ENCODE peak calls at places on chromosomes 6 and 20, in seven cellular contexts. One of them, this sample, is unnamed.
A peak's percentile ranks its signal among the peaks of the same experiment; 100 is the strongest.

GRCh38 chr6:148758492-148758891 is 11.7 kb downstream of the UST start:
- DNase-seq in HCT116: no peak
- DNase-seq in SK-N-SH: no peak
- DNase-seq in GM23248: no peak
- DNase-seq in OCI-LY7: peak; percentile 95
- DNase-seq in PC-3: no peak
- DNase-seq in hepatocyte: no peak
- DNase-seq in this sample: no peak

GRCh38 chr6:18503588-18504231 is 116.6 kb downstream of the RNF144B start:
- DNase-seq in HCT116: peak; percentile 61
- DNase-seq in SK-N-SH: peak; percentile 52
- DNase-seq in GM23248: peak; percentile 90
- DNase-seq in OCI-LY7: peak; percentile 89
- DNase-seq in PC-3: peak; percentile 81
- DNase-seq in hepatocyte: peak; percentile 84
- DNase-seq in this sample: peak; percentile 83

GRCh38 chr6:43885399-43886066 is 115.5 kb downstream of the VEGFA start:
- DNase-seq in HCT116: no peak
- DNase-seq in SK-N-SH: no peak
- DNase-seq in GM23248: no peak
- DNase-seq in OCI-LY7: no peak
- DNase-seq in PC-3: no peak
- DNase-seq in hepatocyte: no peak
- DNase-seq in this sample: peak; percentile 42

GRCh38 chr6:39128106-39128505 is 13.1 kb upstream of the SAYSD1 start:
- DNase-seq in HCT116: no peak
- DNase-seq in SK-N-SH: no peak
- DNase-seq in GM23248: peak; percentile 28
- DNase-seq in OCI-LY7: no peak
- DNase-seq in PC-3: no peak
- DNase-seq in hepatocyte: no peak
- DNase-seq in this sample: no peak

GRCh38 chr20:38123021-38123587 is 42.0 kb downstream of the TGM2 start:
- DNase-seq in HCT116: no peak
- DNase-seq in SK-N-SH: no peak
- DNase-seq in GM23248: peak; percentile 73
- DNase-seq in OCI-LY7: no peak
- DNase-seq in PC-3: no peak
- DNase-seq in hepatocyte: peak; percentile 64
- DNase-seq in this sample: peak; percentile 11

GRCh38 chr6:138403324-138403800 is 661 bp upstream of the HEBP2 start:
- DNase-seq in HCT116: no peak
- DNase-seq in SK-N-SH: peak; percentile 65
- DNase-seq in GM23248: peak; percentile 43
- DNase-seq in OCI-LY7: peak; percentile 36
- DNase-seq in PC-3: no peak
- DNase-seq in hepatocyte: peak; percentile 69
- DNase-seq in this sample: peak; percentile 47

GRCh38 chr6:166494757-166495486 is 91.6 kb downstream of the RAMACL start:
- DNase-seq in HCT116: no peak
- DNase-seq in SK-N-SH: no peak
- DNase-seq in GM23248: no peak
- DNase-seq in OCI-LY7: no peak
- DNase-seq in PC-3: no peak
- DNase-seq in hepatocyte: no peak
- DNase-seq in this sample: no peak

GRCh38 chr20:49976542-49976941 is 6.2 kb upstream of the SNAI1 start:
- DNase-seq in HCT116: no peak
- DNase-seq in SK-N-SH: no peak
- DNase-seq in GM23248: peak; percentile 62
- DNase-seq in OCI-LY7: no peak
- DNase-seq in PC-3: peak; percentile 89
- DNase-seq in hepatocyte: no peak
- DNase-seq in this sample: no peak

GRCh38 chr20:52031574-52032303 is 159.8 kb downstream of the ZFP64 start:
- DNase-seq in HCT116: no peak
- DNase-seq in SK-N-SH: no peak
- DNase-seq in GM23248: peak; percentile 49
- DNase-seq in OCI-LY7: no peak
- DNase-seq in PC-3: peak; percentile 37
- DNase-seq in hepatocyte: peak; percentile 68
- DNase-seq in this sample: no peak

DNA sequence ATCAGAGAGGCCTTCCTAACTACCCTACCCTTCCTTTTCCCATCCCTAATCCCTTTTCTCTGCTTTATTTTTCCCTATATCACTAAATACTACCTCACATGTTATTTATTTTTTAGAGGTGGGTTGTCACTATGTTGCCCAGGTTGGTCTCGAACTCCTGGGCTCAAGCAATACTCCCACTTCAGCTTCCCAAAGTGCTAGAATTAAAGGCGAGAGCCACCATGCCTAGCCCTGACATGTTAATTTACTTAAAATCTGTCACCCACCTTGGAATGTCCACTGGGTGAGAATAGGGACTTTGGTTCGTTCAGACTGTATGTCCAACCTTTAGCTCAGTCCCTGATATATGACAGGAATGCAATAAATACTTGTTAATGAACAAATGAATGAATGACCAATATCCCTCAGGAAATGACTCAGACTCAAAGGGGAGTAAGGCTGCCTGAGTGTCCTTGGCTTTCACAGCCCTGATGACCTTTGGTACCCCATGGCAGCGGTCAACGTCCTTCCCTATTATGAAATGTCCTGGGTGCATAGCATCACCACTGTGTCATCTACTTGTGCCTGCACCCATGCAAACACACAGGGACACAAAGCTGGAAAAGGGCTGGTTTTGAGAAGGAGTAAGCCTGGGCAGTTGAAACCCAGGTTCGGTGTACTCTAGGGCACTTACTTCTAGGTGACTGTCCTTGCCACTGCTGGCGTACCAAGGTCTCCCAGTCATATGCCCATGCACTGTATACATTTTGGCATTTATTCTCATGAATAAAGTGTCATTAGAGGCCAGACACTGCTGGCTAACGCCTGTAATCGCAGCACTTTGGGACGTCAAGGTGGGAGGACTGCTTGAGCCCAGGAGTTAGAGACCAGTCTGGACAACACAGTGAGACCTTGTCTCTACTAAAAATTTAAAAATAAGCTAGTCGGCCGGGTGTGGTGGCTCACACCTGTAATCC is 26.5 kb downstream of the BCL2L1 start:
- DNase-seq in HCT116: peak; percentile 84
- DNase-seq in SK-N-SH: no peak
- DNase-seq in GM23248: peak; percentile 76
- DNase-seq in OCI-LY7: no peak
- DNase-seq in PC-3: peak; percentile 95
- DNase-seq in hepatocyte: peak; percentile 80
- DNase-seq in this sample: no peak
- H3K79me2 ChIP-seq in HCT116: peaks cover 100% of the 10 kb centered on the region
- H3K79me2 ChIP-seq in SK-N-SH: peaks cover 97% of the 10 kb centered on the region
- H3K79me2 ChIP-seq in GM23248: peaks cover 89% of the 10 kb centered on the region
- H3K79me2 ChIP-seq in OCI-LY7: peaks cover 79% of the 10 kb centered on the region
- H3K79me2 ChIP-seq in PC-3: peaks cover 95% of the 10 kb centered on the region
- H3K79me2 ChIP-seq in hepatocyte: peaks cover 94% of the 10 kb centered on the region
- H3K79me2 ChIP-seq in this sample: peaks cover 61% of the 10 kb centered on the region

DNA sequence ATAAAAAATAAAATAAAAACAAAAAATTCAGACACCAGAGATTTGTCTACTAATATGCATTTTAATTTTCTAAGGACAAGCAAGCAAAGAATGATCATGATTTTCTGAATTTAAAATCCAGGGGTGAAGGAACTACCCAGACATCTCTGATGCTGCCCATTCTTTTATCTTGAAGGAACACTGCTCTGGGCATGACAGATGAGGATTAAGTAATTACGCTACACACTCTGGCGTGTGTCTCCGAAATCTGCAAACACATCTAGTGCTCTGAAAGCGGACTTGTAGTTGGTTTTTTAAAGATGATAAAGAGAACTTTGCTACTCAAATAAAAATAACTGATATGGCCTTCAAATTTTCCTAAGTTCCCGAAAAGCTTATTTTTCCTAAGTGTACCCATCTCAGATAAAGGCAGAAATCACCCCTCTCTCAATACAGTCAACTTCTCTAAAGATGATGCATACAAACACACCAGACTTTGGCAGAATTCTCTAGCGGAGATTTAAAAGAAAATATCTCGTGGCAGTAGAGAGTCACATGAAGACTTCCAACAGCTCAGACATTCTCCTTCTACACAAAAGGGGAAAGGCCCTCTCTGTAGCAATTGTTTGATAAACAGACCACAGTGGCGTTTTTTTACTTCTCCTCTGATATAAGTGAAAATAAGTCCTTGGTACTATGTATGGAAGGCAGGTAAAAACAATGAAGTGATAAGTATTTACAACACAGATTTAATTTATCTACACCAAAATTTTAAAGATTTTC is 133.8 kb downstream of the BACH2 start:
- DNase-seq in HCT116: no peak
- DNase-seq in SK-N-SH: no peak
- DNase-seq in GM23248: no peak
- DNase-seq in OCI-LY7: no peak
- DNase-seq in PC-3: no peak
- DNase-seq in hepatocyte: no peak
- DNase-seq in this sample: no peak
- H3K27ac ChIP-seq in HCT116: no peak overlapping the region
- H3K27ac ChIP-seq in SK-N-SH: peak overlapping the region; percentile 72
- H3K27ac ChIP-seq in GM23248: no peak overlapping the region
- H3K27ac ChIP-seq in OCI-LY7: no peak overlapping the region
- H3K27ac ChIP-seq in PC-3: no peak overlapping the region
- H3K27ac ChIP-seq in hepatocyte: no peak overlapping the region
- H3K27ac ChIP-seq in this sample: no peak overlapping the region

DNA sequence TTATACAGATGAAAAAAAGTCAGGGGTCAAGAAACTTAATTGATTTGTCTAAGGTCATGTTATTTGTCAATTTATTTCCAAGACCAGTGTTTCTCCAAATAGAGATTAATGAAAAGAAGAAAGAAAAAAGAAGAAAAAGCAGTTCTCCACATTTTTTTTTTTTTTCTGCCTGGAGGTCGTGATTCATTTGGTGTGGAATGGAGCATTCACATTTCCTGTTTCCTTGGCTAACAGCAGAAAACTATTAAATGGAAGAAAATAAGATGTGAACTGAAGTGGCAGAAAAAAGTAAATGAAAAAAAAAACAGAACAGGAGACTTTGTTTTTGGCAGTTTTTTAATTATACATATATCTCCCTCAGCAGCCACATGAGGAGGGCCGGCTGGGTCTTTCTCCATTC is 470.8 kb upstream of the ZNF337 start:
- DNase-seq in HCT116: no peak
- DNase-seq in SK-N-SH: no peak
- DNase-seq in GM23248: peak; percentile 68
- DNase-seq in OCI-LY7: no peak
- DNase-seq in PC-3: peak; percentile 27
- DNase-seq in hepatocyte: no peak
- DNase-seq in this sample: no peak
- TF ChIP-seq EZH2phosphoT487 in HCT116: no peak
- TF ChIP-seq EZH2phosphoT487 in SK-N-SH: no peak
- TF ChIP-seq EZH2phosphoT487 in GM23248: no peak
- TF ChIP-seq EZH2phosphoT487 in OCI-LY7: no peak
- TF ChIP-seq EZH2phosphoT487 in PC-3: no peak
- TF ChIP-seq EZH2phosphoT487 in hepatocyte: no peak
- TF ChIP-seq EZH2phosphoT487 in this sample: no peak

GRCh38 chr6:36542041-36542440 is 5.2 kb downstream of the STK38 start:
- DNase-seq in HCT116: no peak
- DNase-seq in SK-N-SH: no peak
- DNase-seq in GM23248: no peak
- DNase-seq in OCI-LY7: no peak
- DNase-seq in PC-3: peak; percentile 58
- DNase-seq in hepatocyte: no peak
- DNase-seq in this sample: no peak
- H3K79me2 ChIP-seq in HCT116: peaks cover 30% of the 10 kb centered on the region
- H3K79me2 ChIP-seq in SK-N-SH: peaks cover 80% of the 10 kb centered on the region
- H3K79me2 ChIP-seq in GM23248: peaks cover 100% of the 10 kb centered on the region
- H3K79me2 ChIP-seq in OCI-LY7: peaks cover 67% of the 10 kb centered on the region
- H3K79me2 ChIP-seq in PC-3: peaks cover 69% of the 10 kb centered on the region
- H3K79me2 ChIP-seq in hepatocyte: peaks cover 85% of the 10 kb centered on the region
- H3K79me2 ChIP-seq in this sample: peaks cover 82% of the 10 kb centered on the region

GRCh38 chr6:12017263-12017662 is 5.2 kb downstream of the HIVEP1 start:
- DNase-seq in HCT116: no peak
- DNase-seq in SK-N-SH: no peak
- DNase-seq in GM23248: no peak
- DNase-seq in OCI-LY7: no peak
- DNase-seq in PC-3: no peak
- DNase-seq in hepatocyte: no peak
- DNase-seq in this sample: no peak
- H3K27ac ChIP-seq in HCT116: no peak overlapping the region
- H3K27ac ChIP-seq in SK-N-SH: no peak overlapping the region
- H3K27ac ChIP-seq in GM23248: no peak overlapping the region
- H3K27ac ChIP-seq in OCI-LY7: no peak overlapping the region
- H3K27ac ChIP-seq in PC-3: no peak overlapping the region
- H3K27ac ChIP-seq in hepatocyte: no peak overlapping the region
- H3K27ac ChIP-seq in this sample: no peak overlapping the region

GRCh38 chr6:16380220-16380809 is 141.9 kb downstream of the GMPR start:
- DNase-seq in HCT116: no peak
- DNase-seq in SK-N-SH: peak; percentile 32
- DNase-seq in GM23248: no peak
- DNase-seq in OCI-LY7: no peak
- DNase-seq in PC-3: no peak
- DNase-seq in hepatocyte: no peak
- DNase-seq in this sample: no peak
- TF ChIP-seq EZH2phosphoT487 in HCT116: no peak
- TF ChIP-seq EZH2phosphoT487 in SK-N-SH: no peak
- TF ChIP-seq EZH2phosphoT487 in GM23248: no peak
- TF ChIP-seq EZH2phosphoT487 in OCI-LY7: no peak
- TF ChIP-seq EZH2phosphoT487 in PC-3: no peak
- TF ChIP-seq EZH2phosphoT487 in hepatocyte: no peak
- TF ChIP-seq EZH2phosphoT487 in this sample: no peak

GRCh38 chr6:7899889-7900213 is 10.7 kb downstream of the TXNDC5 start:
- DNase-seq in HCT116: no peak
- DNase-seq in SK-N-SH: no peak
- DNase-seq in GM23248: no peak
- DNase-seq in OCI-LY7: no peak
- DNase-seq in PC-3: no peak
- DNase-seq in hepatocyte: no peak
- DNase-seq in this sample: no peak
- H3K79me2 ChIP-seq in HCT116: peaks cover 76% of the 10 kb centered on the region
- H3K79me2 ChIP-seq in SK-N-SH: peaks cover 5% of the 10 kb centered on the region
- H3K79me2 ChIP-seq in GM23248: peaks cover 71% of the 10 kb centered on the region
- H3K79me2 ChIP-seq in OCI-LY7: peaks cover 53% of the 10 kb centered on the region
- H3K79me2 ChIP-seq in PC-3: peaks cover 11% of the 10 kb centered on the region
- H3K79me2 ChIP-seq in hepatocyte: peaks cover 28% of the 10 kb centered on the region
- H3K79me2 ChIP-seq in this sample: no peaks in the 10 kb centered on the region

GRCh38 chr6:11485261-11485660 is 52.3 kb upstream of the TMEM170B start:
- DNase-seq in HCT116: no peak
- DNase-seq in SK-N-SH: peak; percentile 38
- DNase-seq in GM23248: no peak
- DNase-seq in OCI-LY7: no peak
- DNase-seq in PC-3: no peak
- DNase-seq in hepatocyte: no peak
- DNase-seq in this sample: no peak
- H3K27ac ChIP-seq in HCT116: no peak overlapping the region
- H3K27ac ChIP-seq in SK-N-SH: no peak overlapping the region
- H3K27ac ChIP-seq in GM23248: no peak overlapping the region
- H3K27ac ChIP-seq in OCI-LY7: no peak overlapping the region
- H3K27ac ChIP-seq in PC-3: no peak overlapping the region
- H3K27ac ChIP-seq in hepatocyte: no peak overlapping the region
- H3K27ac ChIP-seq in this sample: peak overlapping the region; percentile 68

GRCh38 chr20:36091561-36092423 is 62.7 kb upstream of the EPB41L1 start:
- DNase-seq in HCT116: no peak
- DNase-seq in SK-N-SH: no peak
- DNase-seq in GM23248: no peak
- DNase-seq in OCI-LY7: no peak
- DNase-seq in PC-3: peak; percentile 18
- DNase-seq in hepatocyte: no peak
- DNase-seq in this sample: peak; percentile 91
- TF ChIP-seq EZH2phosphoT487 in HCT116: no peak
- TF ChIP-seq EZH2phosphoT487 in SK-N-SH: no peak
- TF ChIP-seq EZH2phosphoT487 in GM23248: no peak
- TF ChIP-seq EZH2phosphoT487 in OCI-LY7: no peak
- TF ChIP-seq EZH2phosphoT487 in PC-3: no peak
- TF ChIP-seq EZH2phosphoT487 in hepatocyte: no peak
- TF ChIP-seq EZH2phosphoT487 in this sample: no peak